ENCODE peak calls at places on chromosome 14, in five cellular contexts. I, S, T, A and N are unnamed samples.

GRCh38 chr14:33103489-33103888 is 164.8 kb downstream of the NPAS3 start:
- DNase-seq in I (no peak), S (no peak), T (no peak), A (no peak), N (no peak)

GRCh38 chr14:34711808-34712712 is 2.3 kb downstream of the CFL2 start:
- DNase-seq in I (no peak), S (peak), T (no peak), A (no peak), N (no peak)

GRCh38 chr14:33348510-33348909 is 409.8 kb downstream of the NPAS3 start:
- DNase-seq in I (no peak), S (no peak), T (no peak), A (no peak), N (no peak)

GRCh38 chr14:87494010-87494409 is 499.0 kb downstream of the GALC start:
- DNase-seq in I (no peak), S (no peak), T (no peak), A (peak), N (no peak)

GRCh38 chr14:22387776-22388241 is 201.2 kb downstream of the DAD1 start:
- DNase-seq in I (no peak), S (no peak), T (no peak), A (no peak), N (no peak)

GRCh38 chr14:83467811-83468210 is 1934.2 kb upstream of the SEL1L start:
- DNase-seq in I (no peak), S (peak), T (no peak), A (no peak), N (no peak)

GRCh38 chr14:35944847-35945246 is 118.7 kb downstream of the BRMS1L start:
- DNase-seq in I (no peak), S (peak), T (no peak), A (peak), N (no peak)

GRCh38 chr14:32458720-32459119 is 129.6 kb downstream of the AKAP6 start:
- DNase-seq in I (no peak), S (no peak), T (no peak), A (no peak), N (no peak)

GRCh38 chr14:93906341-93907329 is 20.5 kb upstream of the FAM181A start:
- DNase-seq in I (peak), S (peak), T (peak), A (peak), N (peak)

GRCh38 chr14:78345346-78345745 is 175.2 kb downstream of the NRXN3 start:
- DNase-seq in I (no peak), S (no peak), T (no peak), A (no peak), N (no peak)

GRCh38 chr14:89495718-89496117 is 78.7 kb upstream of the FOXN3 start:
- DNase-seq in I (no peak), S (no peak), T (no peak), A (no peak), N (no peak)

GRCh38 chr14:89491701-89492381 is 74.8 kb upstream of the FOXN3 start:
- DNase-seq in I (peak), S (peak), T (no peak), A (no peak), N (no peak)

GRCh38 chr14:89493406-89493805 is 76.4 kb upstream of the FOXN3 start:
- DNase-seq in I (no peak), S (no peak), T (no peak), A (no peak), N (no peak)

GRCh38 chr14:89489796-89490506 is 72.9 kb upstream of the FOXN3 start:
- DNase-seq in I (no peak), S (no peak), T (no peak), A (no peak), N (no peak)

DNA sequence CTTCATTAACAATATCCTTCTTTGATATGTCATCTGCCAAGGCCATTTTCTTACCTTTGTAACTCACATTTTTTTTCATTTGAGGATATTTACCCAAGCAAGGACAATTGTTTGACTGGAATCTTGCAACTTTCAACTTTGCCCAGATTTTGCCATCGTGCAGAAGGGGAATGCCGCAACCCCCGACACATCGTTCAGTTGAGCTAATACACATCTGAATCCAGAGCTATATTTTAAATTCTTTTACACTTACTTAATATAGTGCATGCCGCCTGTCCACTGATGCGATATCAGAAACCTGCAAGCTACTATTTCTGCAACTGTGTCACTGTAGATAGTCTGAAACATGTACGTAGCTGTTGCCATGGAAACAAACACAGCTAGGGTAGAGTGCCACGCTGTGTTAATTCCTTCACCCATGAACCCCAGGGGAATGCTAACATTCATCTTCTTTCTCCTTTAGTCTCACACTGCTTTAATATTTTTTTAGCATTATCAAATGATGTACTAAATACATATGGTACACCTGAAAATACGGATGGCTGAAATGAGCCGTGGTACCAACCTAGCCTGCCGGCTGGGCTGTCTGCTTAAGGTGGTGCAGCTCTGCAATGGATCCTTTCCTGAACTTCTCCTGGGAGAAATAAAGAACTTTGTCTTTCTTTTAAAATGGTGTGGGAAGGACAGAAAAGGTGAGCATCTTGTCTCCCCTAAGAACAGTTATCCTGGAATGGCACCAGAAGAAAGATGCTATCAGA is 77.0 kb upstream of the FOXN3 start:
- DNase-seq in I (peak), S (no peak), T (no peak), A (no peak), N (no peak)
- H3K4me3 ChIP-seq in I (no peak), S (no peak), T (peak), A (no peak), N (no peak)

DNA sequence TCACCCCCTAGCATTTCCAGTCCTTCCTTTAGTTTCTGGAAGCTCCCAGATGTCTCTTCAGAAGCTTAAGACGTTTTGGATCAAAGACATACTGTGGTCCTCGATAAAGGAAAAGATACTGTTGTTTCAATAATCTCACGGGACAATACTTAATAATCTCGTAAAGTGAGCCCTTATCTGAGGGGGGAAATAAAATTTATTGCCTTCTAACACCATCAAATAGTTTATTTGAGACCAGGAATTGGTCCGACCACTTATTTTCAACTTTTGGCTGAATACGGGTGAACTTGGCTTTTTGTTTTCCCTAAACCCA is 640 bp upstream of the G2E3 start:
- DNase-seq in I (no peak), S (no peak), T (no peak), A (no peak), N (no peak)
- H3K4me3 ChIP-seq in I (peak), S (peak), T (peak), A (peak), N (peak)

DNA sequence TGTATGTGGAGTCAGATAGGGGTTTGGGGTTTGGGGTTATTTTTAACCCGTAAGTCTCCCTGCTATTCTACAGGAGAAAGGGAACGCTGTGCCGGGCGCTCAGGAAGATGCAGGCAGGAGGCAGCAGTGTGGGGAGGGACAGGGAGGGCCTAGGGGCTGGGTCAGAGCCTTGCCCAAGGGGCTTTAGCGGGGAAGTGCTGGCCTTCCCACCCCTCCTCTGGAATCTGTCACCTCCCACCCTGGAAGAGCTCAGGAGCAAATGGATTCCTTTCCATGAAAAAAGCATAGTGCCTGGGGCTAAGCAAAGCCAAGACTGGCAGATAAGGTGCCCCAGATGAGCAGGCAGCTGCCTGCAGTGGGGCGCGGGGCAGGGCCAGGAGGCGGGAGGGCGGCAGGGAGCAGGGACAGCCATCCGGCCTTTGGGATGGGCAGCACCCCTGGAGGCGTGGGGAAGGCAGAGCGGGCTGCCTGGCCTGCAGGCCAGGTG is 7.3 kb upstream of the INF2 start:
- DNase-seq in I (no peak), S (no peak), T (no peak), A (peak), N (peak)
- H3K4me3 ChIP-seq in I (peak), S (peak), T (peak), A (peak), N (peak)

GRCh38 chr14:75306917-75307699 is 28.5 kb downstream of the FOS start:
- DNase-seq in I (no peak), S (peak), T (peak), A (peak), N (no peak)

GRCh38 chr14:75301666-75302325 is 23.2 kb downstream of the FOS start:
- DNase-seq in I (peak), S (peak), T (peak), A (peak), N (no peak)

GRCh38 chr14:75299064-75299463 is 20.4 kb downstream of the FOS start:
- DNase-seq in I (no peak), S (peak), T (no peak), A (no peak), N (no peak)

GRCh38 chr14:75299576-75299975 is 20.9 kb downstream of the FOS start:
- DNase-seq in I (no peak), S (no peak), T (no peak), A (no peak), N (no peak)

DNA sequence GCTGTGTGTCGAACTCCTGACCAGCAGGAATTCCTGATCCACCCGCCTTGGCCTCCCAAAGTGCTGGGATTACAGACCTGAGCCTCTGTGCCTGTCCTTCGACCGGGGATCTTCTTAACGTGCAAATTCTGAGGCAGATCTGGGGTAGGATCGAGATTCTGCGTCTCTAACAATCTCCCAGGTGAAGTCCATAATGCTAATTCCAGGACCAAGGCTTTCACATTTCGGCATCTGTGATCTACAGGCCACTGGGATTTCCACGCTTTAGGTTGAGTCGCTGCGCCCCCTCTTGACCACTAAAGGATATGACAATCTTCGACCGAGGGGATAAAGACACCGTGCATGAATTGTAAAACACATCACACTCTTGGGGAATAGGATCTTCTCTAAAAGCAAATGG is 24.8 kb downstream of the FOS start:
- DNase-seq in I (peak), S (peak), T (peak), A (peak), N (peak)
- H3K4me3 ChIP-seq in I (no peak), S (no peak), T (no peak), A (no peak), N (no peak)

DNA sequence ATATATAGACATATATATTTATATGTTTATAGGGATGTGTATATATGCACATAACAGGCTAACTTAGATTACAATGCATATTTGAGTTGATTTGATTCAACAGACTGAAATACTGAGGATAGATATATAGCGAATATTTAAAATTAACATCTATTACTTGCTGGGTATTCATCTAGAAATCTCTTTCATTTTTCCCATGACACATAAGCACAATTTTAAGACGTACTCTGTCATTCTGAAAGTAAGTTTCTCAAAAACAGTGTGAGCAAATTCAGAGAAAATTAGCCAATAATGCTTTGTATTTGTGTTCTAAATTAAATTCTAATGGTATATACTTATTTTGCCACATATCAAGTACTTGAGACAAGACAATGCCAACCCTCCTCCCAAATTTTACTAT is 907.5 kb upstream of the MDGA2 start:
- DNase-seq in I (no peak), S (no peak), T (no peak), A (no peak), N (no peak)
- H3K4me3 ChIP-seq in I (no peak), S (no peak), T (no peak), A (no peak), N (no peak)

GRCh38 chr14:100586153-100586519 is 1.1 kb downstream of the BEGAIN start:
- DNase-seq in I (no peak), S (no peak), T (no peak), A (no peak), N (no peak)
- H3K4me3 ChIP-seq in I (peak), S (peak), T (peak), A (peak), N (peak)

DNA sequence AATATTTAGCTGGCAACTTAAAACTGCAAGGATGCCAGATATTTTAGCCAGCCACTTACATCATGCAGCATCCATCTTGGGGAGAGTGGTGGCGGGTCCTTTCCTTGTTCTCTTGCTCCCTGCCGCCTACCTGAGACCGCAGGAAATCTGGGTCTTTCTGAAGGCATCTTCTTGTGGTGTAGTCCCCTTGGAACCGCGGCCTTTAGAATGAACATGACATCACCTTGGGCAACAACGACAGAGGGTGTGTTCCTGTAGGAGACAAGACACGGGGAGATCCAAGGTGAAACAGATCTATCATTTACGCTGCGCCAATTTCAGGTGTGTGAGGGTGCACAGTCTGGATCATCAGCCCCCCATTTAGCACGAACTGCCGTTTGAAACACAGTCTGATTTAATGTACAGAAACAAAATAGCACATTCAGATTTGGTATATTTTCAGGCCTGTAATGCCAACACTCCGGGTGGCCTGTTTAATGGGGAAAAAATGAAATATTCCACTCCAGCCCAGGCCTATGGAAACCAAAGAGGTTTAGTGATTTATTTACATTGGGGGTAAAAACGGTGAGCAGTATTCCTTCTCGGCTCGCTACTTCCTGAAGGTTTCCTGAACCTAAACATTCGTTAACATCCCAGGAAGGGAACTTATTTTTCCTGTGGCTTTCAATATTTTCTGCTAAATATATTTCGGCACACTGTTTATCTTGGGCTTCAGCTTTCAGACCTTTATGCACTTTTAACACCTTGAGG is 12.7 kb upstream of the IRF2BPL start:
- DNase-seq in I (no peak), S (no peak), T (no peak), A (no peak), N (no peak)
- H3K4me3 ChIP-seq in I (no peak), S (no peak), T (peak), A (peak), N (no peak)

GRCh38 chr14:103659631-103660030 is 30.6 kb downstream of the KLC1 start:
- DNase-seq in I (no peak), S (no peak), T (no peak), A (no peak), N (no peak)

GRCh38 chr14:103654619-103655018 is 25.6 kb downstream of the KLC1 start:
- DNase-seq in I (no peak), S (no peak), T (no peak), A (no peak), N (no peak)

GRCh38 chr14:103656031-103656757 is 27.2 kb downstream of the KLC1 start:
- DNase-seq in I (no peak), S (peak), T (no peak), A (no peak), N (no peak)

GRCh38 chr14:103657466-103657865 is 28.5 kb downstream of the KLC1 start:
- DNase-seq in I (peak), S (peak), T (peak), A (no peak), N (no peak)

GRCh38 chr14:103656758-103657133 is 27.7 kb downstream of the KLC1 start:
- DNase-seq in I (no peak), S (no peak), T (no peak), A (no peak), N (no peak)
- H3K4me3 ChIP-seq in I (no peak), S (no peak), T (no peak), A (no peak), N (no peak)